ENCODE peak calls at places on chromosomes 13 and 19, in six cellular contexts. F is upper lobe of right lung; E is effector memory CD4-positive, alpha-beta T cell; Z is A549; C is heart right ventricle; Q is H9. U is an unnamed sample. For H3K4me1, the result is how much of the 10 kb centered on the place peaks cover.

GRCh38 chr19:35963514-35963913 is 27.3 kb downstream of the LRFN3 start:
- DNase-seq in E (no peak), Z (peak), C (no peak), Q (peak), F (no peak), U (peak)

GRCh38 chr19:38737297-38737865 is 6.9 kb downstream of the CAPN12 start:
- DNase-seq in E (no peak), Z (no peak), Q (no peak), C (no peak), F (peak), U (no peak)

GRCh38 chr13:27296496-27296895 is 25.9 kb downstream of the RASL11A start:
- DNase-seq in E (no peak), Q (no peak), C (no peak), Z (no peak), F (no peak), U (no peak)

GRCh38 chr13:83499286-83499685 is 383.0 kb downstream of the SLITRK1 start:
- DNase-seq in Q (no peak), C (no peak), Z (no peak), E (no peak), F (no peak), U (no peak)

GRCh38 chr19:48553676-48554384 is 1.9 kb downstream of the SULT2B1 start:
- DNase-seq in C (peak), E (no peak), Q (peak), F (no peak), Z (peak), U (peak)

GRCh38 chr13:27038323-27038722 is 133.3 kb downstream of the USP12 start:
- DNase-seq in Z (peak), C (no peak), Q (no peak), E (no peak), F (no peak), U (peak)

GRCh38 chr13:29749401-29750177 is 100.8 kb downstream of the UBL3 start:
- DNase-seq in F (no peak), Z (no peak), Q (no peak), E (no peak), C (no peak), U (no peak)

GRCh38 chr13:46288570-46289259 is 77.0 kb downstream of the LRRC63 start:
- DNase-seq in Q (no peak), F (no peak), C (no peak), Z (peak), E (no peak), U (peak)

GRCh38 chr19:44869728-44870470 is 21.2 kb upstream of the TOMM40 start:
- DNase-seq in E (no peak), Z (no peak), Q (no peak), C (no peak), F (peak), U (peak)

GRCh38 chr13:74574964-74575728 is 440.9 kb upstream of the KLF12 start:
- DNase-seq in Q (peak), Z (no peak), C (no peak), F (no peak), E (no peak), U (no peak)

GRCh38 chr13:113853518-113854237 is 10.2 kb downstream of the GAS6 start:
- DNase-seq in Z (no peak), E (no peak), F (no peak), Q (peak), C (no peak), U (peak)

GRCh38 chr13:101170306-101170705 is 246.0 kb downstream of the NALCN start:
- DNase-seq in Q (no peak), Z (no peak), F (no peak), E (no peak), C (no peak), U (no peak)

GRCh38 chr13:78121459-78122348 is 203.1 kb upstream of the EDNRB start:
- DNase-seq in Q (no peak), C (no peak), F (no peak), Z (peak), E (no peak), U (peak)

GRCh38 chr19:49111218-49111998 is 2.8 kb upstream of the LIN7B start:
- DNase-seq in F (no peak), C (no peak), Q (no peak), E (no peak), Z (no peak), U (no peak)

GRCh38 chr13:77583551-77583950 is 48.0 kb downstream of the SCEL start:
- DNase-seq in E (no peak), Z (no peak), Q (no peak), C (no peak), F (no peak), U (no peak)

GRCh38 chr19:19490247-19490968 is 24.9 kb downstream of the TSSK6 start:
- DNase-seq in F (peak), E (peak), C (peak), Z (peak), Q (peak), U (peak)

GRCh38 chr19:11296264-11296663 is 304 bp downstream of the TSPAN16 start:
- DNase-seq in Z (no peak), C (no peak), F (no peak), E (no peak), Q (no peak), U (no peak)

GRCh38 chr13:107866007-107866665 is 349.2 kb downstream of the LIG4 start:
- DNase-seq in Z (no peak), E (no peak), Q (peak), F (peak), C (no peak), U (peak)

GRCh38 chr19:47063874-47064273 is 15.4 kb upstream of the TMEM160 start:
- DNase-seq in C (no peak), F (no peak), E (no peak), Q (peak), Z (no peak), U (no peak)

GRCh38 chr13:50708461-50708860 is 135.0 kb downstream of the DLEU7 start:
- DNase-seq in Q (no peak), F (no peak), E (no peak), C (no peak), Z (no peak), U (peak)

GRCh38 chr13:34256236-34256635 is 438.3 kb downstream of the RFC3 start:
- DNase-seq in E (no peak), F (no peak), Z (no peak), C (no peak), Q (no peak), U (no peak)

DNA sequence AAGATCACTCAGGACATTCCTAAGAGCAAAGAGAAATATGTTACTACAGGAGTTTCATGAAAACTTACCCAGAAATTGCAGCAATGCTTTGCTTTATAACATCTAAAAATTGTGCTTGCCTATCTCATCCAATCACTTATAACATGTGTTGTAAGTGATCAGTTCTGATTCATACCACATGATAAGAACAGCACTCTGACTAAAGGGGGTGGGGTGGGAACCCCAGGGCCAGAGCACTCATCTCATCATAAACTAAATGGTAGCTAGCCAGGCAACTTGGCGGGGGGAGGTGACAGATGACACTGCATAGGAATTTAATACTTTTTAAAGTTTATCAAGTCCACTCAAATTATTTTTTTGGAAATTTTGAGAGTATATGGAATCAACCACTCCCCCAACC is 42.1 kb downstream of the FOXO1 start:
- DNase-seq in Z (no peak), Q (no peak), E (no peak), F (no peak), C (no peak), U (no peak)
- H3K4me1 ChIP-seq in Z (under half), Q (under half), E (under half), F (under half), C (half or more), U (under half)

GRCh38 chr13:36769545-36769944 is 49.5 kb upstream of the RFXAP start:
- DNase-seq in Z (no peak), C (no peak), F (no peak), E (no peak), Q (no peak), U (no peak)
- H3K4me1 ChIP-seq in Z (under half), C (under half), F (under half), E (under half), Q (under half), U (under half)

GRCh38 chr19:29665215-29665825 is at the start of gene PLEKHF1:
- DNase-seq in F (peak), Z (peak), C (peak), E (peak), Q (peak), U (peak)
- H3K4me1 ChIP-seq in F (under half), Z (under half), C (half or more), E (under half), Q (under half), U (under half)

GRCh38 chr13:20363162-20363561 is 131.0 kb upstream of the GJB6 start:
- DNase-seq in Z (no peak), E (no peak), Q (no peak), F (no peak), C (no peak), U (no peak)

GRCh38 chr13:20363604-20364003 is 131.5 kb upstream of the GJB6 start:
- DNase-seq in Q (no peak), F (no peak), C (no peak), Z (no peak), E (no peak), U (no peak)

GRCh38 chr13:20369886-20370361 is 137.8 kb upstream of the GJB6 start:
- DNase-seq in C (no peak), Z (no peak), E (no peak), F (no peak), Q (no peak), U (no peak)

GRCh38 chr13:20362642-20363041 is 130.5 kb upstream of the GJB6 start:
- DNase-seq in Z (no peak), C (no peak), Q (no peak), F (no peak), E (no peak), U (no peak)

DNA sequence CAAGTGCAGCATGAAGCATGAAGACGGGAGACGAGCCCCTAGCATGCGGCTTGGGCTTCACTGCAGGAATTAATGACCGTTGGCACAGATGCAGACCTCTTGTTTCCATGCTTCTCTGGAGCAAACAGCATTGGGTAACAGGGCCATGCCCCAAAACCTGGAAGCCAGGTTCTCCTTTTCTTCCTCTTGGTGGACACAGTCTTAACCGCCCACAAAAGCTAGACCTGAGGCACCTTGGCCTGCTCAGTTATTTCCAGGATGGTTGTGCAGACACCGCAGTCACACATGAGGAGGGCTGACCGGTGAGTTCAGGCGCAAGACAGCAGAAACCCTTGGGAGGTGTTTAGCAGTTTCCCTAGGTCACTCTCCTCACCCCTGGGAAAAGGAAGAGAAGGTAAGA is 133.9 kb upstream of the GJB6 start:
- DNase-seq in Q (no peak), E (no peak), C (no peak), F (no peak), Z (no peak), U (no peak)
- H3K4me1 ChIP-seq in Q (under half), E (under half), C (under half), F (under half), Z (under half), U (under half)

GRCh38 chr13:99692854-99693253 is 191.6 kb downstream of the TM9SF2 start:
- DNase-seq in Z (no peak), C (no peak), Q (no peak), E (no peak), F (no peak), U (no peak)
- H3K4me1 ChIP-seq in Z (under half), C (under half), Q (under half), E (under half), F (under half), U (under half)

U was measured in endothelial cell of umbilical vein.